ENCODE peak calls at places on chromosomes 13 and 19, in five cellular contexts. V is IMR-90, T is H1, P is neural progenitor cell, L is fibroblast of lung. Q is an unnamed sample.

GRCh38 chr13:98105929-98106336 is 37.0 kb upstream of the FARP1 start:
- DNase-seq in P (no peak), V (peak; percentile 59), T (no peak), L (peak; percentile 66), Q (no peak)

GRCh38 chr13:102402292-102402691 is 444 bp upstream of the FGF14 start:
- DNase-seq in L (peak; percentile 48), V (peak; percentile 39), T (peak; percentile 62), P (peak; percentile 91), Q (no peak)

GRCh38 chr13:41137951-41138350 is 5.3 kb upstream of the KBTBD6 start:
- DNase-seq in T (no peak), P (no peak), L (peak; percentile 79), V (peak; percentile 81), Q (no peak)

GRCh38 chr13:109401307-109401706 is 385.1 kb downstream of the IRS2 start:
- DNase-seq in V (no peak), L (no peak), P (no peak), T (no peak), Q (no peak)

GRCh38 chr13:20426766-20427448 is 98.8 kb downstream of the CRYL1 start:
- DNase-seq in L (no peak), P (no peak), T (no peak), V (peak; percentile 32), Q (no peak)

GRCh38 chr19:35107541-35107939 is 8.1 kb upstream of the FXYD3 start:
- DNase-seq in T (no peak), V (no peak), P (no peak), L (peak; percentile 49), Q (no peak)

GRCh38 chr13:21074601-21075302 is 13.4 kb upstream of the LATS2 start:
- DNase-seq in T (peak; percentile 46), P (no peak), V (no peak), L (no peak), Q (no peak)

GRCh38 chr13:50989476-50989875 is 79.9 kb downstream of the RNASEH2B start:
- DNase-seq in L (peak; percentile 13), V (no peak), P (peak; percentile 52), T (no peak), Q (no peak)

GRCh38 chr13:45226024-45226423 is 25.2 kb upstream of the KCTD4 start:
- DNase-seq in P (no peak), V (no peak), L (no peak), T (no peak), Q (no peak)

GRCh38 chr13:44243198-44243852 is 130.3 kb upstream of the SERP2 start:
- DNase-seq in L (peak; percentile 96), T (peak; percentile 64), P (peak; percentile 59), V (peak; percentile 74), Q (peak; percentile 82)

GRCh38 chr13:46170687-46171086 is 11.3 kb downstream of the LCP1 start:
- DNase-seq in T (no peak), V (no peak), L (no peak), P (no peak), Q (no peak)

GRCh38 chr19:996051-996838 is 4.0 kb upstream of the GRIN3B start:
- DNase-seq in L (peak; percentile 64), T (peak; percentile 77), V (peak; percentile 53), P (peak; percentile 62), Q (peak; percentile 81)

GRCh38 chr13:70579941-70580340 is 471.7 kb upstream of the KLHL1 start:
- DNase-seq in L (no peak), P (no peak), V (no peak), T (no peak), Q (no peak)

GRCh38 chr13:20908714-20909497 is 6.4 kb upstream of the XPO4 start:
- DNase-seq in T (no peak), V (no peak), L (no peak), P (no peak), Q (no peak)

GRCh38 chr13:96984061-96984508 is 10.2 kb downstream of the OXGR1 start:
- DNase-seq in L (no peak), T (no peak), V (no peak), P (peak; percentile 62), Q (peak; percentile 95)

GRCh38 chr19:2653717-2654584 is 48.5 kb downstream of the GNG7 start:
- DNase-seq in P (peak; percentile 56), L (no peak), T (peak; percentile 68), V (no peak), Q (no peak)

GRCh38 chr13:112931028-112931934 is 37.7 kb upstream of the MCF2L start:
- DNase-seq in T (no peak), P (peak; percentile 73), L (peak; percentile 45), V (peak; percentile 76), Q (peak; percentile 93)

GRCh38 chr19:33376423-33376822 is 2.9 kb downstream of the CEBPG start:
- DNase-seq in P (no peak), V (peak; percentile 87), T (no peak), L (peak; percentile 89), Q (no peak)

GRCh38 chr19:19410553-19411550 is 5.4 kb downstream of the GATAD2A start:
- DNase-seq in L (no peak), P (no peak), V (no peak), T (no peak), Q (no peak)

GRCh38 chr19:29967623-29968022 is 25.6 kb downstream of the URI1 start:
- DNase-seq in L (peak; percentile 49), V (peak; percentile 37), P (no peak), T (no peak), Q (no peak)

GRCh38 chr13:110137677-110138008 is 169.3 kb downstream of the COL4A1 start:
- DNase-seq in P (peak; percentile 43), V (no peak), T (no peak), L (no peak), Q (peak; percentile 88)

GRCh38 chr19:17117250-17117789 is 41.7 kb downstream of the MYO9B start:
- DNase-seq in L (no peak), V (no peak), T (no peak), P (no peak), Q (no peak)

GRCh38 chr19:1068111-1069001 is 1.4 kb downstream of the ARHGAP45 start:
- DNase-seq in P (no peak), L (no peak), T (peak; percentile 42), V (no peak), Q (peak; percentile 64)

GRCh38 chr13:36131931-36132297 is 732 bp upstream of the DCLK1 start:
- DNase-seq in P (no peak), L (peak; percentile 55), V (no peak), T (no peak), Q (no peak)

GRCh38 chr19:29188704-29189375 is 24.1 kb downstream of the UQCRFS1 start:
- DNase-seq in L (no peak), P (no peak), T (no peak), V (peak; percentile 25), Q (no peak)

GRCh38 chr13:114107686-114108081 is 24.7 kb downstream of the RASA3 start:
- DNase-seq in V (peak; percentile 91), L (peak; percentile 87), T (no peak), P (no peak), Q (no peak)

GRCh38 chr13:50094615-50095293 is 79.5 kb downstream of the KCNRG start:
- DNase-seq in T (no peak), P (no peak), V (peak; percentile 29), L (peak; percentile 50), Q (no peak)

GRCh38 chr13:98014766-98015165 is 61.3 kb downstream of the IPO5 start:
- DNase-seq in P (no peak), V (peak; percentile 93), L (peak; percentile 80), T (no peak), Q (no peak)

GRCh38 chr19:10625003-10625761 is at the start of gene SLC44A2:
- DNase-seq in P (peak; percentile 94), T (peak; percentile 90), L (peak; percentile 44), V (peak; percentile 35), Q (no peak)

GRCh38 chr19:10625762-10626138 is 397 bp downstream of the SLC44A2 start:
- DNase-seq in L (no peak), T (no peak), V (no peak), P (peak; percentile 30), Q (no peak)

GRCh38 chr19:10621966-10622365 is 3.4 kb upstream of the SLC44A2 start:
- DNase-seq in T (no peak), V (no peak), L (no peak), P (no peak), Q (no peak)

GRCh38 chr19:10620786-10621185 is 4.6 kb upstream of the SLC44A2 start:
- DNase-seq in T (no peak), P (no peak), V (no peak), L (no peak), Q (no peak)

GRCh38 chr19:10624585-10624984 is 768 bp upstream of the SLC44A2 start:
- DNase-seq in L (no peak), V (no peak), T (no peak), P (no peak), Q (no peak)
- H3K4me2 ChIP-seq in L (peak overlapping the region; percentile 91), V (peak overlapping the region; percentile 93), T (peak overlapping the region; percentile 73), P (peak overlapping the region; percentile 81), Q (no peak overlapping the region)

GRCh38 chr19:50660083-50660366 is 10.8 kb downstream of the C19orf81 start:
- DNase-seq in T (no peak), V (no peak), P (peak; percentile 64), L (no peak), Q (no peak)

GRCh38 chr19:50659318-50660082 is 10.3 kb downstream of the C19orf81 start:
- DNase-seq in V (no peak), L (no peak), T (no peak), P (peak; percentile 72), Q (no peak)

GRCh38 chr19:50657222-50657669 is 8.0 kb downstream of the C19orf81 start:
- DNase-seq in P (no peak), T (no peak), V (no peak), L (no peak), Q (no peak)

GRCh38 chr19:50657672-50658437 is 8.6 kb downstream of the C19orf81 start:
- DNase-seq in T (peak; percentile 99), V (peak; percentile 98), L (peak; percentile 85), P (peak; percentile 99), Q (peak; percentile 72)

DNA sequence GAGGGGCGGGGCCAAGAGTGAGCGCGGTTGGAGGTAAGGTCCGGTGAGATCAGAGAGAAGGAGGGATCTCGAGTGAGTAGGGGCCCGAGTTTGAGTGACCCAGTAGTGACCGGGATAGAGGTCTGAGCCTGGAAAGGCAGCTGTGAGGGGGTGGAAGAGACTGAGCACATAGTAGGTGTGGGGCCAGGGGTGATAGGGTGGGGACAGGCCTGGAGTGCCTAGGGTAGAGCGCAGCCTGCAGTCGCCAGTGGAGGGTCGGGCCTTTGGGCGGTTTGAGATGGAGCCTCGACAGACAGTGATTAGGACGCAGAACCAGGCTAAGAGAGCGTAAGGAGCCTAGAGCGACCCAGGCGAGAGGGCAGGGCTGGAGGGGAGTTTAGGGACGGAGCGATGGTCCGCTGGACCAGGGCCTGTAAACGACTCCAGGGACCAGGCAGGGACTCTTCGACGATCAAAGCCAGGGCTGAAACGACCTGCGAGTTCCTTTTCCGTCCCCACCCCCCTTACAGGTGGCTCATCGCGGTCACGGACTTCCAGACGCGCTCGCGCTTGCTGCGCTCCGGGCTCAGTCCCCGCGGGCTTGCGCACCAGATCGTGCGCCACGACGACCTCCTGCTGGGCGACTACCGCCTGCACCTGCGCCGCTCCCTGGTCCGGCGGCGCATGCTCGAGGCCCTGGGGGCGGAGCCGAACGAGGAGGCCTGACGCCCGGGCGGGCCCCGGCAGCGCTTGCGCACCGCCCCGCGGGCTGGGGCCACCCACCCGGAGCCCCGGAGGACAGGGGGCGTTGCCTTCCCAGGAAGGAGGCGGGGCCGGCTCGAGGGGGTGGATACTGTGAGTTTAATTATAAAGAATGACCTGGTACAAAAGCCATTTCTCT is 9.4 kb downstream of the C19orf81 start:
- DNase-seq in V (peak; percentile 64), T (peak; percentile 95), L (peak; percentile 10), P (peak; percentile 94), Q (no peak)
- H3K9ac ChIP-seq in V (no peak overlapping the region), T (peak overlapping the region; percentile 86), L (peak overlapping the region; percentile 7), P (no peak overlapping the region), Q (no peak overlapping the region)

GRCh38 chr19:55601127-55601526 is 1.0 kb downstream of the ZNF524 start:
- DNase-seq in P (no peak), V (no peak), L (no peak), T (no peak), Q (no peak)
- H3K4me3 ChIP-seq in P (peak overlapping the region; percentile 73), V (peak overlapping the region; percentile 56), L (peak overlapping the region; percentile 67), T (peak overlapping the region; percentile 78), Q (peak overlapping the region; percentile 66)

GRCh38 chr13:23349127-23349897 is 84.2 kb downstream of the SACS start:
- DNase-seq in V (no peak), L (no peak), T (no peak), P (no peak), Q (no peak)
- H3K4me2 ChIP-seq in V (no peak overlapping the region), L (no peak overlapping the region), T (no peak overlapping the region), P (no peak overlapping the region), Q (no peak overlapping the region)

Q was measured in MM.1S.